ENCODE peak calls at places on chromosomes 3 and 15, in four cellular contexts. One of them, this sample, is unnamed.

GRCh38 chr3:100697183-100697582 is 12.1 kb upstream of the TFG start:
- DNase-seq in Right ventricle myocardium superior: peak; percentile 33
- DNase-seq in ureter: no peak
- DNase-seq in dermis blood vessel endothelial cell: no peak
- DNase-seq in this sample: no peak

GRCh38 chr15:77186518-77187095 is 115.7 kb upstream of the TSPAN3 start:
- DNase-seq in Right ventricle myocardium superior: no peak
- DNase-seq in ureter: no peak
- DNase-seq in dermis blood vessel endothelial cell: peak; percentile 77
- DNase-seq in this sample: peak; percentile 66

GRCh38 chr3:127371846-127372245 is 84.0 kb upstream of the PRR20G start:
- DNase-seq in Right ventricle myocardium superior: no peak
- DNase-seq in ureter: no peak
- DNase-seq in dermis blood vessel endothelial cell: no peak
- DNase-seq in this sample: no peak

GRCh38 chr15:22951381-22952280 is 28.5 kb downstream of the CYFIP1 start:
- DNase-seq in Right ventricle myocardium superior: no peak
- DNase-seq in ureter: no peak
- DNase-seq in dermis blood vessel endothelial cell: no peak
- DNase-seq in this sample: no peak

GRCh38 chr15:54082836-54083492 is 104.7 kb downstream of the UNC13C start:
- DNase-seq in Right ventricle myocardium superior: no peak
- DNase-seq in ureter: no peak
- DNase-seq in dermis blood vessel endothelial cell: peak; percentile 14
- DNase-seq in this sample: peak; percentile 17

GRCh38 chr3:136141891-136142290 is 54.2 kb downstream of the MSL2 start:
- DNase-seq in Right ventricle myocardium superior: no peak
- DNase-seq in ureter: no peak
- DNase-seq in dermis blood vessel endothelial cell: no peak
- DNase-seq in this sample: no peak

GRCh38 chr3:60301142-60301541 is 950.1 kb downstream of the FHIT start:
- DNase-seq in Right ventricle myocardium superior: no peak
- DNase-seq in ureter: no peak
- DNase-seq in dermis blood vessel endothelial cell: no peak
- DNase-seq in this sample: no peak

GRCh38 chr3:21256932-21257331 is 494.1 kb downstream of the ZNF385D start:
- DNase-seq in Right ventricle myocardium superior: no peak
- DNase-seq in ureter: peak; percentile 57
- DNase-seq in dermis blood vessel endothelial cell: no peak
- DNase-seq in this sample: peak; percentile 5

GRCh38 chr3:26087751-26088150 is 297.9 kb downstream of the OXSM start:
- DNase-seq in Right ventricle myocardium superior: no peak
- DNase-seq in ureter: no peak
- DNase-seq in dermis blood vessel endothelial cell: no peak
- DNase-seq in this sample: no peak

GRCh38 chr3:47440131-47440530 is 35.6 kb downstream of the SCAP start:
- DNase-seq in Right ventricle myocardium superior: no peak
- DNase-seq in ureter: no peak
- DNase-seq in dermis blood vessel endothelial cell: peak; percentile 53
- DNase-seq in this sample: peak; percentile 23

GRCh38 chr3:87207500-87207899 is 19.6 kb upstream of the CHMP2B start:
- DNase-seq in Right ventricle myocardium superior: no peak
- DNase-seq in ureter: no peak
- DNase-seq in dermis blood vessel endothelial cell: no peak
- DNase-seq in this sample: no peak

This sample was measured in endothelial cell of umbilical vein.